ENCODE peak calls at places on chromosomes 13 and 19, in five cellular contexts. Y is T-helper 2 cell; Q is stimulated activated CD4-positive, alpha-beta T cell treated with anti-CD3 and anti-CD28 coated beads, Interleukin-1b, Interleukin-23, amount 100 ng/mL, for 24 hours; J is RPMI7951; V is sciatic nerve. S is an unnamed sample.

GRCh38 chr19:58054792-58055482 is 4.1 kb upstream of the ZNF135 start:
- DNase-seq in Y (no peak), Q (no peak), J (peak; percentile 34), V (peak; percentile 71), S (no peak)

GRCh38 chr19:46328079-46328478 is 18.8 kb upstream of the PPP5C start:
- DNase-seq in Y (no peak), Q (no peak), J (no peak), V (no peak), S (no peak)

GRCh38 chr13:84896128-84896527 is 903.1 kb downstream of the SLITRK6 start:
- DNase-seq in Y (peak; percentile 38), Q (no peak), J (peak; percentile 38), V (no peak), S (peak; percentile 84)

GRCh38 chr19:887072-887471 is 5.9 kb downstream of the MED16 start:
- DNase-seq in Y (no peak), Q (no peak), J (peak; percentile 80), V (no peak), S (no peak)

GRCh38 chr13:24254151-24254810 is 55.1 kb upstream of the C1QTNF9 start:
- DNase-seq in Y (peak; percentile 98), Q (no peak), J (no peak), V (no peak), S (no peak)

GRCh38 chr13:110600261-110600819 is 15.0 kb upstream of the NAXD start:
- DNase-seq in Y (no peak), Q (no peak), J (no peak), V (no peak), S (peak; percentile 41)

GRCh38 chr19:30878456-30878855 is 470.8 kb downstream of the TSHZ3 start:
- DNase-seq in Y (no peak), Q (no peak), J (no peak), V (no peak), S (no peak)

GRCh38 chr19:2978467-2978767 is 1.1 kb downstream of the TLE6 start:
- DNase-seq in Y (no peak), Q (no peak), J (no peak), V (no peak), S (no peak)

GRCh38 chr13:23372264-23372905 is 61.1 kb downstream of the SACS start:
- DNase-seq in Y (peak; percentile 46), Q (no peak), J (peak; percentile 44), V (no peak), S (no peak)

GRCh38 chr13:75550159-75550567 is 572 bp downstream of the UCHL3 start:
- DNase-seq in Y (no peak), Q (no peak), J (peak; percentile 45), V (no peak), S (peak; percentile 82)

GRCh38 chr13:26026211-26026610 is 25.6 kb downstream of the SHISA2 start:
- DNase-seq in Y (no peak), Q (no peak), J (no peak), V (no peak), S (no peak)

GRCh38 chr13:38703255-38703654 is 16.4 kb downstream of the FREM2 start:
- DNase-seq in Y (no peak), Q (no peak), J (no peak), V (no peak), S (no peak)

GRCh38 chr13:40290758-40291157 is 375.7 kb downstream of the FOXO1 start:
- DNase-seq in Y (no peak), Q (no peak), J (no peak), V (no peak), S (no peak)

GRCh38 chr13:44906758-44907157 is 82.5 kb downstream of the NUFIP1 start:
- DNase-seq in Y (no peak), Q (no peak), J (peak; percentile 47), V (no peak), S (no peak)

GRCh38 chr19:986083-986482 is 1.9 kb downstream of the WDR18 start:
- DNase-seq in Y (no peak), Q (no peak), J (no peak), V (no peak), S (no peak)

GRCh38 chr19:1767464-1767933 is 14.2 kb downstream of the ONECUT3 start:
- DNase-seq in Y (peak; percentile 38), Q (peak; percentile 34), J (no peak), V (peak; percentile 74), S (no peak)

GRCh38 chr13:48586591-48587103 is 53.8 kb upstream of the RCBTB2 start:
- DNase-seq in Y (peak; percentile 86), Q (no peak), J (no peak), V (peak; percentile 83), S (no peak)

GRCh38 chr19:12984143-12984627 is 11.1 kb upstream of the NFIX start:
- DNase-seq in Y (peak; percentile 59), Q (no peak), J (peak; percentile 18), V (no peak), S (no peak)

GRCh38 chr19:16381756-16382401 is 57.3 kb downstream of the KLF2 start:
- DNase-seq in Y (no peak), Q (no peak), J (peak; percentile 52), V (peak; percentile 87), S (no peak)

GRCh38 chr19:48354332-48354992 is 9.3 kb downstream of the TMEM143 start:
- DNase-seq in Y (no peak), Q (no peak), J (peak; percentile 87), V (no peak), S (peak; percentile 86)

GRCh38 chr13:51125495-51126226 is 14.6 kb upstream of the C13orf42 start:
- DNase-seq in Y (peak; percentile 71), Q (peak; percentile 10), J (peak; percentile 53), V (no peak), S (peak; percentile 75)

GRCh38 chr13:105847532-105848295 is 687.7 kb downstream of the EFNB2 start:
- DNase-seq in Y (no peak), Q (no peak), J (peak; percentile 55), V (no peak), S (no peak)

GRCh38 chr19:42480335-42481095 is 37.8 kb upstream of the CXCL17 start:
- DNase-seq in Y (peak; percentile 9), Q (no peak), J (peak; percentile 64), V (no peak), S (peak; percentile 95)

GRCh38 chr13:39773833-39774232 is 118.4 kb downstream of the COG6 start:
- DNase-seq in Y (no peak), Q (no peak), J (peak; percentile 38), V (no peak), S (no peak)

GRCh38 chr19:18590273-18591272 is 2.0 kb downstream of the REX1BD start:
- DNase-seq in Y (peak; percentile 38), Q (no peak), J (no peak), V (peak; percentile 82), S (no peak)

GRCh38 chr13:110706570-110707378 is 858 bp upstream of the CARS2 start:
- DNase-seq in Y (no peak), Q (no peak), J (no peak), V (no peak), S (no peak)

GRCh38 chr19:32316034-32316433 is 29.4 kb upstream of the ZNF507 start:
- DNase-seq in Y (no peak), Q (no peak), J (no peak), V (no peak), S (no peak)